ENCODE peak calls at places on chromosomes 12 and 14, in six cellular contexts. One of them, this sample, is unnamed.
A peak's percentile ranks its signal among the peaks of the same experiment; 100 is the strongest.

GRCh38 chr12:31729728-31730127 is 907 bp upstream of the AMN1 start:
- DNase-seq in CD4-positive, CD25-positive, alpha-beta regulatory T cell: no peak
- DNase-seq in Peyer's patch: no peak
- DNase-seq in thoracic aorta: no peak
- DNase-seq in tibial nerve: no peak
- DNase-seq in fibroblast of lung: no peak
- DNase-seq in this sample: no peak

GRCh38 chr12:107115119-107115518 is 21.8 kb upstream of the CRY1 start:
- DNase-seq in tibial nerve: no peak
- DNase-seq in CD4-positive, CD25-positive, alpha-beta regulatory T cell: no peak
- DNase-seq in fibroblast of lung: no peak
- DNase-seq in Peyer's patch: no peak
- DNase-seq in thoracic aorta: no peak
- DNase-seq in this sample: no peak

GRCh38 chr14:68894802-68895201 is 84.3 kb downstream of the ACTN1 start:
- DNase-seq in tibial nerve: no peak
- DNase-seq in thoracic aorta: no peak
- DNase-seq in Peyer's patch: no peak
- DNase-seq in CD4-positive, CD25-positive, alpha-beta regulatory T cell: no peak
- DNase-seq in fibroblast of lung: peak; percentile 74
- DNase-seq in this sample: no peak

GRCh38 chr12:80412343-80412953 is 31.6 kb upstream of the PTPRQ start:
- DNase-seq in Peyer's patch: no peak
- DNase-seq in tibial nerve: no peak
- DNase-seq in CD4-positive, CD25-positive, alpha-beta regulatory T cell: no peak
- DNase-seq in thoracic aorta: no peak
- DNase-seq in fibroblast of lung: peak; percentile 52
- DNase-seq in this sample: no peak

GRCh38 chr14:70567791-70568190 is 32.7 kb downstream of the MED6 start:
- DNase-seq in Peyer's patch: no peak
- DNase-seq in tibial nerve: no peak
- DNase-seq in thoracic aorta: no peak
- DNase-seq in fibroblast of lung: peak; percentile 20
- DNase-seq in CD4-positive, CD25-positive, alpha-beta regulatory T cell: no peak
- DNase-seq in this sample: no peak

GRCh38 chr12:64571346-64571745 is 38.9 kb upstream of the RASSF3 start:
- DNase-seq in thoracic aorta: no peak
- DNase-seq in Peyer's patch: no peak
- DNase-seq in tibial nerve: no peak
- DNase-seq in CD4-positive, CD25-positive, alpha-beta regulatory T cell: no peak
- DNase-seq in fibroblast of lung: no peak
- DNase-seq in this sample: no peak

GRCh38 chr12:107242189-107242588 is 148.8 kb upstream of the CRY1 start:
- DNase-seq in fibroblast of lung: peak; percentile 22
- DNase-seq in Peyer's patch: no peak
- DNase-seq in CD4-positive, CD25-positive, alpha-beta regulatory T cell: no peak
- DNase-seq in tibial nerve: no peak
- DNase-seq in thoracic aorta: no peak
- DNase-seq in this sample: no peak

GRCh38 chr12:88998421-88998820 is 353.9 kb downstream of the DUSP6 start:
- DNase-seq in fibroblast of lung: no peak
- DNase-seq in tibial nerve: no peak
- DNase-seq in thoracic aorta: no peak
- DNase-seq in Peyer's patch: no peak
- DNase-seq in CD4-positive, CD25-positive, alpha-beta regulatory T cell: no peak
- DNase-seq in this sample: no peak

GRCh38 chr12:120358412-120359158 is 10.4 kb downstream of the MSI1 start:
- DNase-seq in fibroblast of lung: no peak
- DNase-seq in tibial nerve: no peak
- DNase-seq in thoracic aorta: no peak
- DNase-seq in Peyer's patch: no peak
- DNase-seq in CD4-positive, CD25-positive, alpha-beta regulatory T cell: no peak
- DNase-seq in this sample: no peak

GRCh38 chr14:53967606-53968005 is 11.0 kb upstream of the BMP4 start:
- DNase-seq in CD4-positive, CD25-positive, alpha-beta regulatory T cell: no peak
- DNase-seq in thoracic aorta: no peak
- DNase-seq in Peyer's patch: no peak
- DNase-seq in tibial nerve: no peak
- DNase-seq in fibroblast of lung: no peak
- DNase-seq in this sample: no peak

GRCh38 chr12:27015730-27016076 is 1.5 kb upstream of the TM7SF3 start:
- DNase-seq in Peyer's patch: no peak
- DNase-seq in thoracic aorta: no peak
- DNase-seq in fibroblast of lung: peak; percentile 34
- DNase-seq in CD4-positive, CD25-positive, alpha-beta regulatory T cell: no peak
- DNase-seq in tibial nerve: no peak
- DNase-seq in this sample: no peak

GRCh38 chr12:6047249-6048227 is 76.9 kb downstream of the VWF start:
- DNase-seq in Peyer's patch: no peak
- DNase-seq in CD4-positive, CD25-positive, alpha-beta regulatory T cell: no peak
- DNase-seq in thoracic aorta: no peak
- DNase-seq in tibial nerve: no peak
- DNase-seq in fibroblast of lung: peak; percentile 47
- DNase-seq in this sample: peak; percentile 66

GRCh38 chr12:82326905-82327503 is 31.2 kb downstream of the CCDC59 start:
- DNase-seq in thoracic aorta: no peak
- DNase-seq in tibial nerve: no peak
- DNase-seq in CD4-positive, CD25-positive, alpha-beta regulatory T cell: no peak
- DNase-seq in fibroblast of lung: peak; percentile 13
- DNase-seq in Peyer's patch: no peak
- DNase-seq in this sample: no peak

GRCh38 chr12:6224550-6224949 is 24.4 kb downstream of the CD9 start:
- DNase-seq in fibroblast of lung: peak; percentile 74
- DNase-seq in tibial nerve: no peak
- DNase-seq in CD4-positive, CD25-positive, alpha-beta regulatory T cell: no peak
- DNase-seq in Peyer's patch: peak; percentile 20
- DNase-seq in thoracic aorta: peak; percentile 68
- DNase-seq in this sample: peak; percentile 68

GRCh38 chr14:68404652-68405183 is 388.1 kb downstream of the ZFP36L1 start:
- DNase-seq in thoracic aorta: no peak
- DNase-seq in fibroblast of lung: peak; percentile 40
- DNase-seq in Peyer's patch: no peak
- DNase-seq in tibial nerve: no peak
- DNase-seq in CD4-positive, CD25-positive, alpha-beta regulatory T cell: no peak
- DNase-seq in this sample: no peak

GRCh38 chr14:25110101-25110500 is 60.2 kb upstream of the STXBP6 start:
- DNase-seq in CD4-positive, CD25-positive, alpha-beta regulatory T cell: no peak
- DNase-seq in fibroblast of lung: peak; percentile 30
- DNase-seq in tibial nerve: no peak
- DNase-seq in Peyer's patch: no peak
- DNase-seq in thoracic aorta: no peak
- DNase-seq in this sample: no peak

GRCh38 chr12:4974217-4974616 is 64.5 kb downstream of the KCNA1 start:
- DNase-seq in thoracic aorta: no peak
- DNase-seq in Peyer's patch: no peak
- DNase-seq in fibroblast of lung: no peak
- DNase-seq in tibial nerve: no peak
- DNase-seq in CD4-positive, CD25-positive, alpha-beta regulatory T cell: no peak
- DNase-seq in this sample: no peak

GRCh38 chr14:24095196-24096068 is 1.3 kb downstream of the PCK2 start:
- DNase-seq in fibroblast of lung: no peak
- DNase-seq in thoracic aorta: no peak
- DNase-seq in CD4-positive, CD25-positive, alpha-beta regulatory T cell: peak; percentile 35
- DNase-seq in Peyer's patch: peak; percentile 84
- DNase-seq in tibial nerve: peak; percentile 61
- DNase-seq in this sample: no peak

GRCh38 chr14:68669644-68670343 is 123.1 kb downstream of the ZFP36L1 start:
- DNase-seq in fibroblast of lung: peak; percentile 47
- DNase-seq in CD4-positive, CD25-positive, alpha-beta regulatory T cell: no peak
- DNase-seq in tibial nerve: no peak
- DNase-seq in Peyer's patch: peak; percentile 14
- DNase-seq in thoracic aorta: no peak
- DNase-seq in this sample: no peak

GRCh38 chr12:85280138-85280983 is at the start of gene ALX1:
- DNase-seq in fibroblast of lung: peak; percentile 14
- DNase-seq in CD4-positive, CD25-positive, alpha-beta regulatory T cell: no peak
- DNase-seq in thoracic aorta: no peak
- DNase-seq in tibial nerve: no peak
- DNase-seq in Peyer's patch: no peak
- DNase-seq in this sample: no peak

GRCh38 chr14:99035268-99035667 is 236.7 kb downstream of the BCL11B start:
- DNase-seq in CD4-positive, CD25-positive, alpha-beta regulatory T cell: no peak
- DNase-seq in tibial nerve: peak; percentile 59
- DNase-seq in fibroblast of lung: peak; percentile 52
- DNase-seq in Peyer's patch: no peak
- DNase-seq in thoracic aorta: no peak
- DNase-seq in this sample: peak; percentile 49

GRCh38 chr14:64232944-64233343 is 61.2 kb downstream of the ESR2 start:
- DNase-seq in tibial nerve: no peak
- DNase-seq in CD4-positive, CD25-positive, alpha-beta regulatory T cell: no peak
- DNase-seq in Peyer's patch: no peak
- DNase-seq in fibroblast of lung: no peak
- DNase-seq in thoracic aorta: no peak
- DNase-seq in this sample: no peak

GRCh38 chr12:92987362-92987761 is 58.3 kb upstream of the EEA1 start:
- DNase-seq in fibroblast of lung: peak; percentile 62
- DNase-seq in tibial nerve: peak; percentile 56
- DNase-seq in Peyer's patch: no peak
- DNase-seq in CD4-positive, CD25-positive, alpha-beta regulatory T cell: no peak
- DNase-seq in thoracic aorta: no peak
- DNase-seq in this sample: no peak

GRCh38 chr12:120055231-120055630 is 61.3 kb downstream of the RAB35 start:
- DNase-seq in Peyer's patch: no peak
- DNase-seq in tibial nerve: no peak
- DNase-seq in thoracic aorta: no peak
- DNase-seq in CD4-positive, CD25-positive, alpha-beta regulatory T cell: no peak
- DNase-seq in fibroblast of lung: peak; percentile 9
- DNase-seq in this sample: no peak

GRCh38 chr12:33006106-33006505 is 109.5 kb upstream of the PKP2 start:
- DNase-seq in fibroblast of lung: no peak
- DNase-seq in CD4-positive, CD25-positive, alpha-beta regulatory T cell: no peak
- DNase-seq in tibial nerve: no peak
- DNase-seq in thoracic aorta: no peak
- DNase-seq in Peyer's patch: no peak
- DNase-seq in this sample: no peak

GRCh38 chr12:114873656-114874055 is 189.7 kb upstream of the TBX3 start:
- DNase-seq in thoracic aorta: no peak
- DNase-seq in CD4-positive, CD25-positive, alpha-beta regulatory T cell: no peak
- DNase-seq in tibial nerve: no peak
- DNase-seq in fibroblast of lung: no peak
- DNase-seq in Peyer's patch: no peak
- DNase-seq in this sample: no peak

GRCh38 chr12:44846826-44847225 is 29.3 kb downstream of the NELL2 start:
- DNase-seq in tibial nerve: no peak
- DNase-seq in CD4-positive, CD25-positive, alpha-beta regulatory T cell: no peak
- DNase-seq in thoracic aorta: no peak
- DNase-seq in Peyer's patch: no peak
- DNase-seq in fibroblast of lung: no peak
- DNase-seq in this sample: no peak

GRCh38 chr12:117100251-117100650 is 1.0 kb upstream of the TESC start:
- DNase-seq in fibroblast of lung: no peak
- DNase-seq in thoracic aorta: no peak
- DNase-seq in CD4-positive, CD25-positive, alpha-beta regulatory T cell: no peak
- DNase-seq in Peyer's patch: no peak
- DNase-seq in tibial nerve: no peak
- DNase-seq in this sample: no peak

DNA sequence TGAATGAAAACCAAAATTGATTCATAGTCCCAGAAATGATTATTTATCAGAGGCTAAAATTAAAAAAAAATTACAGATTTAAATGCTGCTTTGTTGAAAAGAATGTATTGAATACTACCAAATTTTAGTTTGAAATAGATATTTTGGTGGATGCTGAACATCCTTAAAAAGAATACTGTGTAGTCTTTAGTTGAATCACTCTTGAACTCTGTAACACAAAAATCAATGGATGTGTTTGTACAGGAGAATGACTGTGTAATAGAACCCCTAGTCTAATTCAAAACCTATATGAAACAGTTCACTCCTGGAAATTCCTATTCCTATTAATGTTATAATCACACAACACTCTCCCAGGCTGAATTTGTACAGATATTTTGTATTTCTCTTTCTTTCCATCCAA is 1.5 kb upstream of the TSPAN8 start:
- DNase-seq in Peyer's patch: no peak
- DNase-seq in thoracic aorta: no peak
- DNase-seq in CD4-positive, CD25-positive, alpha-beta regulatory T cell: no peak
- DNase-seq in tibial nerve: no peak
- DNase-seq in fibroblast of lung: no peak
- DNase-seq in this sample: no peak
- H3K4me1 ChIP-seq in Peyer's patch: no peaks in the 10 kb centered on the region
- H3K4me1 ChIP-seq in thoracic aorta: peaks cover 27% of the 10 kb centered on the region
- H3K4me1 ChIP-seq in CD4-positive, CD25-positive, alpha-beta regulatory T cell: no peaks in the 10 kb centered on the region
- H3K4me1 ChIP-seq in tibial nerve: peaks cover 5% of the 10 kb centered on the region
- H3K4me1 ChIP-seq in fibroblast of lung: no peaks in the 10 kb centered on the region
- H3K4me1 ChIP-seq in this sample: no peaks in the 10 kb centered on the region

GRCh38 chr14:90452366-90452765 is 55.5 kb downstream of the CALM1 start:
- DNase-seq in Peyer's patch: no peak
- DNase-seq in tibial nerve: no peak
- DNase-seq in fibroblast of lung: no peak
- DNase-seq in thoracic aorta: no peak
- DNase-seq in CD4-positive, CD25-positive, alpha-beta regulatory T cell: no peak
- DNase-seq in this sample: no peak
- H3K36me3 ChIP-seq in Peyer's patch: no peaks in the 10 kb centered on the region
- H3K36me3 ChIP-seq in tibial nerve: no peaks in the 10 kb centered on the region
- H3K36me3 ChIP-seq in fibroblast of lung: no peaks in the 10 kb centered on the region
- H3K36me3 ChIP-seq in thoracic aorta: no peaks in the 10 kb centered on the region
- H3K36me3 ChIP-seq in CD4-positive, CD25-positive, alpha-beta regulatory T cell: no peaks in the 10 kb centered on the region
- H3K36me3 ChIP-seq in this sample: no peaks in the 10 kb centered on the region

GRCh38 chr12:20132818-20133217 is 235.5 kb upstream of the PDE3A start:
- DNase-seq in tibial nerve: no peak
- DNase-seq in thoracic aorta: no peak
- DNase-seq in CD4-positive, CD25-positive, alpha-beta regulatory T cell: no peak
- DNase-seq in Peyer's patch: no peak
- DNase-seq in fibroblast of lung: no peak
- DNase-seq in this sample: no peak
- H3K9me3 ChIP-seq in tibial nerve: no peaks in the 10 kb centered on the region
- H3K9me3 ChIP-seq in thoracic aorta: no peaks in the 10 kb centered on the region
- H3K9me3 ChIP-seq in CD4-positive, CD25-positive, alpha-beta regulatory T cell: no peaks in the 10 kb centered on the region
- H3K9me3 ChIP-seq in Peyer's patch: no peaks in the 10 kb centered on the region
- H3K9me3 ChIP-seq in fibroblast of lung: no peaks in the 10 kb centered on the region
- H3K9me3 ChIP-seq in this sample: no peaks in the 10 kb centered on the region

DNA sequence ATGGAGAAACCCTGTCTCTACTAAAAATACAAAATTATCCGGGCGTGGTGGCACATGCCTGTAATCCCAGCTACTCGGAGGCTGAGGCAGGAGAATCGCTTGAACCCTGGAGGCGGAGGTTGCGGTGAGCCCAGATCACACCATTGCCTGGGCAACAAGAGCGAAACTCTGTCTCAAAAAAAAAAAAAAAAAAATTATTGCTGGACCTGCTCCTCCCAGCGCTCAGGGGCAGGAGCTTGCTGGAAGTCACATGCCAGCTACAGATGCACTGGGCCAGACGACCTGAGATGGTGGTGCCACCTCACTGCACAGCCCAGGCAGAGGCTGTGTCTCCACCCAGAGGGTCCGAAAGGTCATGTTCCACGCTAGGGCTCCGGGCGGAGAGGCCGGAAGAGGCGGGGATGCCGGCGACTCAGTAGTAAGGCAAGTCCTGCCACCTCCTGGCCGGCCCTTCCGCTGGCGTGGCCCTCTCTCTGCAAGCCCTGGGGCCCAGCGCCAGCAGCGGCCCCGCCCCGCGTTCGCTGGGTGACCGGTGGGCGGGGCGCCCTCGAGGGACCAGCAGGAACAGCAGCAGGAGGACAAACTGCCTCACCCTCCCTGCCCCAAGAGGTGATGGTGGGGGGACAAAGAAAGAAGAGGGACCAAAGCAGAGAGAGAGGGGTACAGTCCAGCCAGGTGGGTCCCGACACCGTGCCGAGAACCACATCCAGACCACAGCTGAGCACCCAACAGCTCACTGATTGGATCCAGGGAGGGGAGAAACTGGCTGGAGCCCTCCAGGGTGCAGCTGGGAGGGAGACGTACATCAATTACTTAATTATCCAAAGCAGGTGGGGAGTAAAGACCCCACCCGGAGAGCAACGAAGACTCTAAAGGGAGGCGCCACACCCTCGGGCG is 3.6 kb upstream of the RHOF start:
- DNase-seq in tibial nerve: peak; percentile 83
- DNase-seq in fibroblast of lung: peak; percentile 90
- DNase-seq in Peyer's patch: no peak
- DNase-seq in CD4-positive, CD25-positive, alpha-beta regulatory T cell: no peak
- DNase-seq in thoracic aorta: peak; percentile 89
- DNase-seq in this sample: peak; percentile 96
- H3K4me1 ChIP-seq in tibial nerve: peaks cover 57% of the 10 kb centered on the region
- H3K4me1 ChIP-seq in fibroblast of lung: peaks cover 43% of the 10 kb centered on the region
- H3K4me1 ChIP-seq in Peyer's patch: peaks cover 9% of the 10 kb centered on the region
- H3K4me1 ChIP-seq in CD4-positive, CD25-positive, alpha-beta regulatory T cell: peaks cover 66% of the 10 kb centered on the region
- H3K4me1 ChIP-seq in thoracic aorta: peaks cover 60% of the 10 kb centered on the region
- H3K4me1 ChIP-seq in this sample: peaks cover 61% of the 10 kb centered on the region

This sample was measured in adrenal gland.